ENCODE peak calls at places on chromosomes 1 and 21, in eight cellular contexts. B, F, X, V, Q, E, G and O are unnamed samples.

GRCh38 chr21:25254491-25255174 is 352.6 kb downstream of the MRPL39 start:
- DNase-seq in B (no peak), F (no peak), X (no peak), V (no peak), Q (no peak), E (no peak), G (no peak), O (no peak)

GRCh38 chr1:993379-993995 is 6.4 kb downstream of the HES4 start:
- DNase-seq in B (no peak), F (no peak), X (no peak), V (no peak), Q (no peak), E (no peak), G (no peak), O (no peak)

GRCh38 chr1:232012773-232013386 is 386.3 kb downstream of the DISC1 start:
- DNase-seq in B (no peak), F (no peak), X (no peak), V (no peak), Q (no peak), E (peak; percentile 89), G (no peak), O (no peak)

GRCh38 chr1:241939798-241940197 is 17.8 kb upstream of the BECN2 start:
- DNase-seq in B (no peak), F (no peak), X (no peak), V (no peak), Q (no peak), E (peak; percentile 18), G (no peak), O (no peak)

GRCh38 chr1:240720891-240721450 is 109.0 kb upstream of the GREM2 start:
- DNase-seq in B (no peak), F (no peak), X (no peak), V (no peak), Q (no peak), E (no peak), G (no peak), O (no peak)

GRCh38 chr1:46689326-46689725 is 17.7 kb downstream of the TEX38 start:
- DNase-seq in B (no peak), F (no peak), X (no peak), V (no peak), Q (no peak), E (no peak), G (no peak), O (no peak)

GRCh38 chr1:47687618-47687940 is 249.7 kb downstream of the FOXD2 start:
- DNase-seq in B (no peak), F (no peak), X (no peak), V (no peak), Q (no peak), E (no peak), G (peak; percentile 50), O (no peak)

GRCh38 chr1:46179138-46180081 is 3.1 kb upstream of the P3R3URF start:
- DNase-seq in B (peak; percentile 38), F (peak; percentile 88), X (peak; percentile 31), V (peak; percentile 65), Q (no peak), E (peak; percentile 90), G (peak; percentile 83), O (peak; percentile 66)

GRCh38 chr1:205983925-205984725 is 19.1 kb downstream of the RAB7B start:
- DNase-seq in B (no peak), F (peak; percentile 59), X (no peak), V (no peak), Q (peak; percentile 35), E (peak; percentile 58), G (peak; percentile 72), O (peak; percentile 72)

GRCh38 chr1:16351994-16352841 is at the start of gene FBXO42:
- DNase-seq in B (peak; percentile 86), F (peak; percentile 93), X (peak; percentile 87), V (peak; percentile 94), Q (peak; percentile 35), E (peak; percentile 89), G (peak; percentile 97), O (peak; percentile 77)

GRCh38 chr21:26887241-26887640 is 42.0 kb upstream of the ADAMTS1 start:
- DNase-seq in B (no peak), F (no peak), X (no peak), V (no peak), Q (no peak), E (peak; percentile 46), G (no peak), O (no peak)

GRCh38 chr1:38527373-38527966 is 332.1 kb downstream of the RRAGC start:
- DNase-seq in B (peak; percentile 48), F (peak; percentile 18), X (no peak), V (peak; percentile 28), Q (no peak), E (peak; percentile 13), G (no peak), O (no peak)

GRCh38 chr21:16070207-16070651 is 340.4 kb downstream of the USP25 start:
- DNase-seq in B (no peak), F (no peak), X (no peak), V (no peak), Q (no peak), E (peak; percentile 46), G (no peak), O (peak; percentile 9)